ENCODE peak calls at places on chromosomes 12 and 14, in seven cellular contexts. D is GM12865; L is choroid plexus epithelial cell; P is NCI-H1436; T is CD4-positive, alpha-beta T cell; E is BJ; U is stimulated activated CD4-positive, alpha-beta T cell treated with anti-CD3 and anti-CD28 coated beads, Interleukin-1b, Interleukin-23, amount 100 ng/mL, for 1 hour. R is an unnamed sample.
A peak's percentile ranks its signal among the peaks of the same experiment; 100 is the strongest.

GRCh38 chr12:100199347-100200136 is 1.1 kb upstream of the ACTR6 start:
- DNase-seq in E (no peak), P (peak; percentile 50), U (peak; percentile 41), L (peak; percentile 10), D (peak; percentile 88), T (peak; percentile 57), R (peak; percentile 66)

GRCh38 chr14:21106191-21106505 is 5.3 kb downstream of the TMEM253 start:
- DNase-seq in L (peak; percentile 54), P (no peak), U (no peak), D (no peak), E (no peak), T (no peak), R (no peak)

GRCh38 chr12:4327293-4327692 is 6.3 kb downstream of the TIGAR start:
- DNase-seq in U (no peak), L (no peak), D (no peak), E (no peak), P (no peak), T (no peak), R (no peak)

GRCh38 chr12:7395950-7396349 is 48.0 kb downstream of the CD163L1 start:
- DNase-seq in E (no peak), U (no peak), D (no peak), T (no peak), L (no peak), P (no peak), R (no peak)

GRCh38 chr12:68953536-68953935 is 20.6 kb upstream of the CPM start:
- DNase-seq in L (no peak), D (no peak), P (no peak), E (no peak), T (no peak), U (no peak), R (no peak)

GRCh38 chr14:22556021-22556989 is 32.7 kb downstream of the DAD1 start:
- DNase-seq in D (peak; percentile 97), L (peak; percentile 93), P (no peak), E (no peak), U (peak; percentile 82), T (peak; percentile 94), R (peak; percentile 98)

GRCh38 chr12:106586535-106586802 is 3.7 kb downstream of the RFX4 start:
- DNase-seq in T (no peak), D (no peak), L (no peak), U (no peak), P (no peak), E (no peak), R (no peak)

GRCh38 chr14:92638904-92639303 is 109.5 kb downstream of the LGMN start:
- DNase-seq in L (no peak), E (no peak), T (no peak), P (no peak), U (no peak), D (no peak), R (no peak)

GRCh38 chr14:72916174-72916573 is 10.1 kb upstream of the DCAF4 start:
- DNase-seq in P (no peak), D (no peak), U (no peak), L (no peak), T (no peak), E (no peak), R (no peak)

GRCh38 chr12:89162704-89163261 is 189.5 kb downstream of the DUSP6 start:
- DNase-seq in T (no peak), P (no peak), L (peak; percentile 99), D (peak; percentile 46), E (peak; percentile 98), U (peak; percentile 9), R (no peak)

GRCh38 chr12:43728117-43728516 is 30.5 kb downstream of the PUS7L start:
- DNase-seq in T (no peak), P (no peak), U (no peak), D (no peak), L (no peak), E (no peak), R (no peak)

GRCh38 chr12:42742691-42743090 is 153.1 kb upstream of the PRICKLE1 start:
- DNase-seq in D (no peak), U (no peak), E (no peak), T (no peak), L (peak; percentile 44), P (no peak), R (no peak)

GRCh38 chr12:98418357-98419075 is 96.9 kb upstream of the TMPO start:
- DNase-seq in D (peak; percentile 67), P (no peak), T (no peak), L (peak; percentile 98), U (no peak), E (peak; percentile 99), R (no peak)

GRCh38 chr12:94586589-94587259 is 63.6 kb downstream of the TMCC3 start:
- DNase-seq in P (no peak), E (no peak), T (no peak), U (no peak), L (peak; percentile 19), D (no peak), R (no peak)

GRCh38 chr12:70648831-70649230 is 11.6 kb upstream of the PTPRB start:
- DNase-seq in T (no peak), D (no peak), L (peak; percentile 87), P (no peak), E (peak; percentile 56), U (no peak), R (no peak)

GRCh38 chr12:102962986-102963385 is 5.5 kb downstream of the ASCL1 start:
- DNase-seq in E (no peak), U (no peak), L (no peak), D (no peak), P (no peak), T (no peak), R (no peak)

GRCh38 chr14:91317381-91318313 is 73.1 kb upstream of the GPR68 start:
- DNase-seq in U (peak; percentile 49), D (peak; percentile 71), E (no peak), P (no peak), L (no peak), T (peak; percentile 73), R (peak; percentile 72)

GRCh38 chr14:85293820-85294219 is 236.1 kb upstream of the FLRT2 start:
- DNase-seq in T (no peak), L (no peak), E (no peak), P (no peak), U (no peak), D (no peak), R (no peak)

GRCh38 chr12:100955139-100955538 is 160.6 kb downstream of the ANO4 start:
- DNase-seq in U (no peak), T (no peak), D (no peak), P (no peak), E (no peak), L (peak; percentile 79), R (no peak)

GRCh38 chr12:116529048-116529447 is 30.1 kb upstream of the MAP1LC3B2 start:
- DNase-seq in E (peak; percentile 87), L (no peak), D (no peak), T (no peak), P (no peak), U (no peak), R (no peak)

GRCh38 chr12:25495336-25496097 is 57.6 kb downstream of the LMNTD1 start:
- DNase-seq in D (no peak), P (no peak), U (no peak), E (peak; percentile 61), L (peak; percentile 90), T (no peak), R (no peak)

GRCh38 chr14:104293851-104294627 is 155.7 kb downstream of the KIF26A start:
- DNase-seq in L (peak; percentile 9), E (no peak), D (no peak), P (no peak), U (no peak), T (no peak), R (no peak)

GRCh38 chr14:53943751-53944083 is 12.9 kb downstream of the BMP4 start:
- DNase-seq in E (no peak), L (no peak), U (no peak), P (no peak), D (peak; percentile 45), T (no peak), R (no peak)

GRCh38 chr12:9674226-9674590 is 4.7 kb downstream of the CLEC2D start:
- DNase-seq in L (no peak), U (no peak), E (no peak), D (peak; percentile 79), P (no peak), T (no peak), R (no peak)

GRCh38 chr12:41274643-41275042 is 86.5 kb downstream of the PDZRN4 start:
- DNase-seq in P (no peak), E (no peak), L (no peak), T (no peak), U (no peak), D (no peak), R (no peak)

GRCh38 chr12:50050410-50051280 is 6.8 kb upstream of the ASIC1 start:
- DNase-seq in E (no peak), P (no peak), D (no peak), T (no peak), U (no peak), L (peak; percentile 50), R (no peak)

GRCh38 chr14:74620497-74620921 is 8.5 kb upstream of the LTBP2 start:
- DNase-seq in U (no peak), D (no peak), P (no peak), T (no peak), E (peak; percentile 79), L (peak; percentile 82), R (no peak)

GRCh38 chr14:24060984-24061913 is 9.4 kb downstream of the CARMIL3 start:
- DNase-seq in L (no peak), T (no peak), D (no peak), U (no peak), E (no peak), P (no peak), R (no peak)